ENCODE peak calls at places on chromosomes 5 and 9, in eight cellular contexts. H, P, U, R, M, N, Y and I are unnamed samples.

GRCh38 chr5:96207420-96207819 is 225.6 kb downstream of the PCSK1 start:
- DNase-seq in H (no peak), P (no peak), U (no peak), R (no peak), M (no peak), N (no peak), Y (no peak), I (no peak)

GRCh38 chr9:16543691-16544090 is 326.8 kb downstream of the BNC2 start:
- DNase-seq in H (no peak), P (no peak), U (no peak), R (no peak), M (no peak), N (no peak), Y (no peak), I (no peak)

GRCh38 chr9:92328225-92328624 is 2.5 kb downstream of the CENPP start:
- DNase-seq in H (peak; percentile 11), P (peak; percentile 26), U (no peak), R (no peak), M (peak; percentile 30), N (peak; percentile 20), Y (peak; percentile 68), I (peak; percentile 61)

GRCh38 chr9:93587284-93587650 is 10.9 kb downstream of the PHF2 start:
- DNase-seq in H (no peak), P (no peak), U (no peak), R (peak; percentile 41), M (no peak), N (no peak), Y (no peak), I (no peak)

GRCh38 chr5:169097374-169097831 is 203.5 kb downstream of the SLIT3 start:
- DNase-seq in H (no peak), P (no peak), U (no peak), R (no peak), M (no peak), N (no peak), Y (no peak), I (peak; percentile 41)

GRCh38 chr9:135084881-135085760 is 2.3 kb upstream of the OLFM1 start:
- DNase-seq in H (no peak), P (no peak), U (no peak), R (no peak), M (no peak), N (no peak), Y (no peak), I (no peak)

GRCh38 chr5:16574789-16575785 is 41.7 kb downstream of the RETREG1 start:
- DNase-seq in H (peak; percentile 45), P (no peak), U (no peak), R (peak; percentile 76), M (no peak), N (no peak), Y (peak; percentile 40), I (peak; percentile 79)

GRCh38 chr5:78587081-78587774 is 61.3 kb downstream of the LHFPL2 start:
- DNase-seq in H (no peak), P (no peak), U (no peak), R (no peak), M (no peak), N (no peak), Y (no peak), I (peak; percentile 26)

GRCh38 chr5:156094001-156094400 is 233.0 kb upstream of the SGCD start:
- DNase-seq in H (no peak), P (no peak), U (no peak), R (no peak), M (no peak), N (no peak), Y (no peak), I (peak; percentile 29)

GRCh38 chr5:132607133-132607532 is 50.4 kb downstream of the RAD50 start:
- DNase-seq in H (no peak), P (no peak), U (no peak), R (no peak), M (no peak), N (no peak), Y (no peak), I (no peak)

GRCh38 chr5:1815881-1816292 is 14.7 kb downstream of the NDUFS6 start:
- DNase-seq in H (no peak), P (no peak), U (no peak), R (no peak), M (no peak), N (no peak), Y (no peak), I (no peak)

GRCh38 chr5:82276800-82277612 is 1.1 kb downstream of the RPS23 start:
- DNase-seq in H (no peak), P (no peak), U (no peak), R (no peak), M (no peak), N (no peak), Y (no peak), I (no peak)

GRCh38 chr5:178644826-178645545 is 18.1 kb upstream of the CLK4 start:
- DNase-seq in H (peak; percentile 41), P (no peak), U (no peak), R (no peak), M (no peak), N (no peak), Y (peak; percentile 55), I (peak; percentile 57)

GRCh38 chr9:127792417-127793031 is 6.7 kb downstream of the CDK9 start:
- DNase-seq in H (no peak), P (no peak), U (no peak), R (no peak), M (no peak), N (no peak), Y (no peak), I (no peak)

GRCh38 chr9:91419222-91420191 is 4.1 kb downstream of the NFIL3 start:
- DNase-seq in H (no peak), P (no peak), U (no peak), R (peak; percentile 77), M (no peak), N (no peak), Y (peak; percentile 46), I (peak; percentile 95)

GRCh38 chr5:93622240-93622885 is 39.3 kb downstream of the NR2F1 start:
- DNase-seq in H (no peak), P (no peak), U (peak; percentile 86), R (no peak), M (peak; percentile 43), N (no peak), Y (peak; percentile 27), I (peak; percentile 50)

GRCh38 chr9:7402704-7403389 is 396.7 kb downstream of the DMAC1 start:
- DNase-seq in H (no peak), P (no peak), U (no peak), R (no peak), M (no peak), N (no peak), Y (no peak), I (peak; percentile 35)

GRCh38 chr9:105842023-105842644 is 147.8 kb downstream of the TMEM38B start:
- DNase-seq in H (peak; percentile 14), P (peak; percentile 50), U (peak; percentile 11), R (no peak), M (peak; percentile 34), N (peak; percentile 47), Y (peak; percentile 46), I (peak; percentile 33)

GRCh38 chr5:989961-990530 is 18.6 kb upstream of the NKD2 start:
- DNase-seq in H (no peak), P (no peak), U (no peak), R (peak; percentile 85), M (no peak), N (no peak), Y (no peak), I (no peak)

GRCh38 chr9:136492978-136493522 is 10.2 kb upstream of the SEC16A start:
- DNase-seq in H (no peak), P (no peak), U (no peak), R (no peak), M (no peak), N (no peak), Y (no peak), I (no peak)

GRCh38 chr5:71483355-71483754 is 27.9 kb downstream of the BDP1 start:
- DNase-seq in H (peak; percentile 37), P (no peak), U (no peak), R (no peak), M (no peak), N (no peak), Y (no peak), I (peak; percentile 74)

GRCh38 chr9:130843049-130843908 is 8.2 kb downstream of the ABL1 start:
- DNase-seq in H (no peak), P (no peak), U (no peak), R (no peak), M (no peak), N (no peak), Y (no peak), I (no peak)

GRCh38 chr9:116860509-116861120 is 173.5 kb downstream of the TRIM32 start:
- DNase-seq in H (peak; percentile 41), P (peak; percentile 51), U (no peak), R (peak; percentile 70), M (peak; percentile 44), N (peak; percentile 65), Y (peak; percentile 76), I (peak; percentile 73)

GRCh38 chr5:54947187-54947586 is 38.2 kb downstream of the ESM1 start:
- DNase-seq in H (no peak), P (no peak), U (no peak), R (no peak), M (no peak), N (no peak), Y (no peak), I (no peak)

GRCh38 chr5:73417307-73418035 is 31.1 kb downstream of the FOXD1 start:
- DNase-seq in H (no peak), P (no peak), U (no peak), R (peak; percentile 28), M (no peak), N (no peak), Y (no peak), I (peak; percentile 82)

GRCh38 chr5:171337207-171337562 is 28.1 kb downstream of the TLX3 start:
- DNase-seq in H (no peak), P (no peak), U (no peak), R (no peak), M (no peak), N (no peak), Y (no peak), I (no peak)

GRCh38 chr9:131891578-131891977 is 151.7 kb upstream of the RAPGEF1 start:
- DNase-seq in H (no peak), P (no peak), U (no peak), R (no peak), M (no peak), N (no peak), Y (no peak), I (no peak)